ENCODE peak calls at places on chromosome 11, in ten cellular contexts. T, B, W, U, V, S, I, X, Y and R are unnamed samples.

GRCh38 chr11:76885390-76886097 is 24.8 kb downstream of the ACER3 start:
- DNase-seq in T (peak), B (no peak), W (no peak), U (no peak), V (no peak), S (no peak), I (peak), X (no peak), Y (no peak), R (peak)

GRCh38 chr11:125063429-125064043 is 431 bp downstream of the SLC37A2 start:
- DNase-seq in T (no peak), B (no peak), W (no peak), U (no peak), V (no peak), S (peak), I (no peak), X (no peak), Y (no peak), R (no peak)

GRCh38 chr11:26065944-26066343 is 266.0 kb upstream of the ANO3 start:
- DNase-seq in T (no peak), B (no peak), W (no peak), U (no peak), V (no peak), S (no peak), I (no peak), X (no peak), Y (no peak), R (no peak)

GRCh38 chr11:119491753-119492455 is 68.9 kb upstream of the THY1 start:
- DNase-seq in T (peak), B (no peak), W (no peak), U (no peak), V (no peak), S (no peak), I (no peak), X (no peak), Y (no peak), R (no peak)

GRCh38 chr11:99505319-99505718 is 484.6 kb downstream of the CNTN5 start:
- DNase-seq in T (peak), B (no peak), W (no peak), U (no peak), V (no peak), S (no peak), I (peak), X (no peak), Y (no peak), R (no peak)

GRCh38 chr11:132289590-132290256 is 919.3 kb downstream of the NTM start:
- DNase-seq in T (no peak), B (no peak), W (no peak), U (no peak), V (no peak), S (no peak), I (no peak), X (no peak), Y (no peak), R (no peak)

GRCh38 chr11:95373241-95373640 is 142.2 kb upstream of the SESN3 start:
- DNase-seq in T (no peak), B (no peak), W (no peak), U (no peak), V (no peak), S (no peak), I (no peak), X (no peak), Y (no peak), R (no peak)

GRCh38 chr11:50182486-50182885 is 149.8 kb downstream of the OR4C45 start:
- DNase-seq in T (no peak), B (no peak), W (no peak), U (no peak), V (peak), S (no peak), I (no peak), X (no peak), Y (no peak), R (peak)

GRCh38 chr11:63612181-63612580 is 2.1 kb downstream of the PLAAT3 start:
- DNase-seq in T (no peak), B (no peak), W (no peak), U (no peak), V (no peak), S (no peak), I (no peak), X (no peak), Y (no peak), R (no peak)

GRCh38 chr11:59173080-59173963 is 1.4 kb downstream of the DTX4 start:
- DNase-seq in T (peak), B (no peak), W (peak), U (no peak), V (no peak), S (no peak), I (peak), X (no peak), Y (peak), R (peak)

GRCh38 chr11:64743591-64744543 is at the start of gene RASGRP2:
- DNase-seq in T (no peak), B (peak), W (peak), U (peak), V (no peak), S (no peak), I (peak), X (peak), Y (peak), R (peak)